ENCODE peak calls at places on chromosomes 2 and 18, in ten cellular contexts. K is hepatic stellate cell; T is C1 segment of cervical spinal cord; X is skeletal muscle cell; S is naive thymus-derived CD4-positive, alpha-beta T cell; C is uterus; B is activated gamma-delta T cell treated with Interleukin-2 at 50 U/mL for 16 hours; I is NCI-H1436 treated with DMSO at 0.1 percent for 48 hours; Z is left ventricle myocardium inferior; D is hypothalamus. P is an unnamed sample.

GRCh38 chr2:74567862-74568261 is 13.3 kb downstream of the DOK1 start:
- DNase-seq in I (no peak), X (peak; percentile 77), B (no peak), Z (no peak), D (no peak), S (no peak), C (no peak), K (peak; percentile 32), T (no peak), P (no peak)

GRCh38 chr2:107202962-107203591 is 317.1 kb upstream of the ST6GAL2 start:
- DNase-seq in X (no peak), C (no peak), Z (no peak), S (no peak), T (no peak), B (no peak), D (no peak), K (no peak), I (no peak), P (no peak)

GRCh38 chr2:182167882-182168281 is 182.2 kb downstream of the PPP1R1C start:
- DNase-seq in B (no peak), I (no peak), D (no peak), X (no peak), K (no peak), T (no peak), S (no peak), Z (no peak), C (no peak), P (no peak)

GRCh38 chr18:58578835-58579560 is 49.9 kb downstream of the ALPK2 start:
- DNase-seq in I (no peak), B (no peak), D (no peak), Z (no peak), K (peak; percentile 46), S (no peak), C (no peak), X (peak; percentile 90), T (no peak), P (no peak)

GRCh38 chr2:166090346-166090745 is 37.5 kb downstream of the SCN1A start:
- DNase-seq in S (no peak), X (peak; percentile 43), T (no peak), B (no peak), K (no peak), D (no peak), C (no peak), I (no peak), Z (no peak), P (no peak)

GRCh38 chr2:65388626-65389390 is 43.6 kb downstream of the SPRED2 start:
- DNase-seq in K (no peak), C (no peak), I (no peak), T (no peak), X (no peak), S (no peak), D (no peak), B (no peak), Z (no peak), P (no peak)

GRCh38 chr2:3294066-3294465 is 83.6 kb downstream of the EIPR1 start:
- DNase-seq in B (no peak), D (no peak), K (no peak), Z (no peak), T (no peak), S (no peak), C (no peak), I (no peak), X (no peak), P (no peak)

GRCh38 chr2:39606585-39606984 is 59.1 kb upstream of the TMEM178A start:
- DNase-seq in Z (no peak), X (no peak), T (no peak), S (no peak), C (no peak), K (no peak), B (no peak), D (no peak), I (no peak), P (no peak)

GRCh38 chr2:231189171-231189530 is 9.3 kb upstream of the ARMC9 start:
- DNase-seq in I (no peak), K (no peak), D (no peak), X (no peak), B (no peak), C (no peak), S (no peak), T (no peak), Z (no peak), P (no peak)

GRCh38 chr2:20650880-20651730 is at the start of gene HS1BP3:
- DNase-seq in I (no peak), S (peak; percentile 87), B (peak; percentile 86), Z (peak; percentile 88), T (peak; percentile 88), C (peak; percentile 72), D (peak; percentile 58), K (peak; percentile 94), X (no peak), P (peak; percentile 68)

GRCh38 chr18:54157646-54158045 is 66.8 kb downstream of the MBD2 start:
- DNase-seq in I (no peak), C (no peak), D (no peak), Z (no peak), S (no peak), B (no peak), K (no peak), X (no peak), T (no peak), P (no peak)

GRCh38 chr18:43789234-43790000 is 512.1 kb upstream of the SYT4 start:
- DNase-seq in S (no peak), Z (no peak), D (no peak), T (no peak), K (no peak), I (no peak), C (no peak), X (peak; percentile 18), B (no peak), P (no peak)

GRCh38 chr2:68320118-68320641 is 431 bp upstream of the CNRIP1 start:
- DNase-seq in K (no peak), Z (no peak), C (peak; percentile 26), S (no peak), D (no peak), I (no peak), X (no peak), T (no peak), B (no peak), P (peak; percentile 9)

GRCh38 chr2:221397179-221397578 is 174.9 kb downstream of the EPHA4 start:
- DNase-seq in T (no peak), K (no peak), C (no peak), D (no peak), X (no peak), I (no peak), S (no peak), Z (no peak), B (no peak), P (no peak)

P was measured in NCI-H2029.